ENCODE peak calls at places on chromosomes 2 and 18, in four cellular contexts. T is astrocyte of the spinal cord; F is activated CD8-positive, alpha-beta memory T cell treated with anti-CD3 and anti-CD28 coated beads, Interleukin-2, amount 50 U/mL, for 48 hours; M is CD4-positive, alpha-beta memory T cell. N is an unnamed sample.

GRCh38 chr2:235050992-235051351 is 99.2 kb downstream of the SH3BP4 start:
- DNase-seq in F (no peak), M (no peak), T (peak), N (peak)

GRCh38 chr2:172436889-172437288 is 9.5 kb downstream of the ITGA6 start:
- DNase-seq in F (no peak), T (no peak), M (no peak), N (no peak)

GRCh38 chr2:203811491-203812221 is 55.9 kb upstream of the CTLA4 start:
- DNase-seq in F (peak), M (peak), T (peak), N (no peak)

GRCh38 chr2:33062665-33063249 is 116.0 kb downstream of the LTBP1 start:
- DNase-seq in F (no peak), T (peak), M (no peak), N (no peak)

GRCh38 chr2:126698376-126698775 is 42.4 kb downstream of the GYPC start:
- DNase-seq in T (no peak), F (no peak), M (no peak), N (peak)

GRCh38 chr2:240203031-240203841 is 62.8 kb upstream of the OTOS start:
- DNase-seq in M (no peak), F (no peak), T (no peak), N (peak)

GRCh38 chr2:128362889-128363228 is 44.2 kb upstream of the HS6ST1 start:
- DNase-seq in M (no peak), F (no peak), T (peak), N (peak)

GRCh38 chr2:68739261-68740183 is 4.9 kb downstream of the ARHGAP25 start:
- DNase-seq in F (no peak), T (no peak), M (no peak), N (no peak)

GRCh38 chr2:38722271-38723115 is 28.7 kb downstream of the SRSF7 start:
- DNase-seq in M (peak), T (no peak), F (peak), N (no peak)

GRCh38 chr2:176769499-176770350 is 442.9 kb upstream of the HNRNPA3 start:
- DNase-seq in M (no peak), T (no peak), F (no peak), N (no peak)

GRCh38 chr2:55283083-55283482 is 14.1 kb upstream of the MTIF2 start:
- DNase-seq in M (no peak), T (no peak), F (no peak), N (no peak)

GRCh38 chr2:31967790-31968189 is 43.0 kb downstream of the MEMO1 start:
- DNase-seq in T (no peak), F (no peak), M (no peak), N (no peak)

GRCh38 chr2:191601060-191601459 is 76.9 kb upstream of the NABP1 start:
- DNase-seq in F (no peak), M (no peak), T (no peak), N (no peak)

GRCh38 chr2:216626875-216627245 is 6.4 kb upstream of the IGFBP2 start:
- DNase-seq in T (no peak), M (no peak), F (no peak), N (no peak)

GRCh38 chr2:197556456-197556855 is 40.6 kb downstream of the MOB4 start:
- DNase-seq in T (no peak), F (no peak), M (no peak), N (no peak)

GRCh38 chr2:20538308-20539132 is 91.6 kb downstream of the RHOB start:
- DNase-seq in T (no peak), M (no peak), F (no peak), N (no peak)

GRCh38 chr2:54606393-54606973 is 117.0 kb upstream of the EML6 start:
- DNase-seq in T (no peak), F (no peak), M (no peak), N (no peak)

GRCh38 chr2:59182249-59182648 is 941.1 kb upstream of the FANCL start:
- DNase-seq in T (peak), M (no peak), F (no peak), N (peak)

GRCh38 chr18:57961411-57961810 is 82.6 kb upstream of the NEDD4L start:
- DNase-seq in M (no peak), T (no peak), F (no peak), N (no peak)

GRCh38 chr18:79400091-79400590 is 4.4 kb downstream of the NFATC1 start:
- DNase-seq in F (peak), M (peak), T (no peak), N (no peak)

GRCh38 chr2:101501443-101501842 is 26.5 kb upstream of the RFX8 start:
- DNase-seq in F (no peak), M (no peak), T (peak), N (no peak)

GRCh38 chr2:11876436-11876835 is 130.0 kb downstream of the LPIN1 start:
- DNase-seq in M (no peak), T (no peak), F (no peak), N (no peak)

GRCh38 chr2:83990601-83991000 is 468.5 kb downstream of the SUCLG1 start:
- DNase-seq in F (no peak), T (no peak), M (no peak), N (no peak)

GRCh38 chr2:24926602-24927252 is 6.7 kb upstream of the ADCY3 start:
- DNase-seq in M (peak), F (peak), T (no peak), N (peak)

GRCh38 chr2:219512524-219513216 is 1.6 kb upstream of the ASIC4 start:
- DNase-seq in M (no peak), F (no peak), T (no peak), N (peak)

GRCh38 chr18:75248426-75249191 is 38.0 kb downstream of the TSHZ1 start:
- DNase-seq in M (no peak), F (no peak), T (no peak), N (peak)

GRCh38 chr2:122180972-122181371 is 425.5 kb downstream of the TSN start:
- DNase-seq in M (no peak), F (no peak), T (no peak), N (no peak)

N was measured in retina.